ENCODE peak calls at places on chromosome 22, in four cellular contexts. N is transverse colon, W is esophagus squamous epithelium, Z is lung. H is an unnamed sample. For H3K9me3, the result is how much of the 10 kb centered on the place peaks cover.

GRCh38 chr22:20276468-20276867 is 8.3 kb upstream of the RTN4R start:
- DNase-seq in Z (no peak), N (no peak), W (no peak), H (no peak)

GRCh38 chr22:42908082-42908746 is 51.1 kb upstream of the ARFGAP3 start:
- DNase-seq in Z (no peak), N (no peak), W (no peak), H (peak)

GRCh38 chr22:42649261-42650056 is at the start of gene CYB5R3:
- DNase-seq in W (peak), N (peak), Z (peak), H (peak)

GRCh38 chr22:24247011-24247507 is 2.2 kb upstream of the GGT5 start:
- DNase-seq in Z (no peak), W (no peak), N (no peak), H (no peak)

GRCh38 chr22:41512421-41513194 is 31.7 kb downstream of the POLR3H start:
- DNase-seq in Z (no peak), W (no peak), N (no peak), H (no peak)

GRCh38 chr22:44587004-44587793 is 89.2 kb upstream of the RTL6 start:
- DNase-seq in W (no peak), N (no peak), Z (no peak), H (no peak)

GRCh38 chr22:25702046-25702445 is 39.9 kb upstream of the MYO18B start:
- DNase-seq in N (no peak), Z (no peak), W (no peak), H (no peak)

GRCh38 chr22:20299736-20300136 is 20.1 kb downstream of the DGCR6L start:
- DNase-seq in Z (no peak), N (peak), W (no peak), H (no peak)

GRCh38 chr22:19611590-19611989 is 87.4 kb upstream of the CLDN5 start:
- DNase-seq in N (no peak), Z (no peak), W (no peak), H (no peak)

GRCh38 chr22:18974477-18975180 is 38.5 kb upstream of the PRODH start:
- DNase-seq in N (no peak), Z (no peak), W (no peak), H (no peak)

GRCh38 chr22:42632096-42632495 is 8.3 kb downstream of the ATP5MGL start:
- DNase-seq in N (no peak), W (no peak), Z (no peak), H (no peak)

GRCh38 chr22:43528601-43529360 is 117.0 kb downstream of the MPPED1 start:
- DNase-seq in W (no peak), N (no peak), Z (no peak), H (no peak)

GRCh38 chr22:44145544-44145943 is 35.2 kb upstream of the PARVG start:
- DNase-seq in N (no peak), W (no peak), Z (no peak), H (peak)

GRCh38 chr22:36277482-36278291 is 24.8 kb downstream of the APOL1 start:
- DNase-seq in W (no peak), Z (peak), N (peak), H (peak)

GRCh38 chr22:31583861-31584485 is 78.0 kb downstream of the PISD start:
- DNase-seq in W (no peak), N (no peak), Z (no peak), H (no peak)

GRCh38 chr22:24503137-24503850 is 8.2 kb downstream of the UPB1 start:
- DNase-seq in Z (peak), N (peak), W (no peak), H (peak)

GRCh38 chr22:33542153-33542552 is 378.1 kb downstream of the LARGE1 start:
- DNase-seq in Z (no peak), N (no peak), W (no peak), H (peak)

GRCh38 chr22:23714596-23715588 is 24.1 kb downstream of the RGL4 start:
- DNase-seq in W (no peak), Z (no peak), N (no peak), H (no peak)

GRCh38 chr22:21098099-21098671 is 52.4 kb downstream of the LRRC74B start:
- DNase-seq in N (no peak), Z (peak), W (no peak), H (no peak)

GRCh38 chr22:40855104-40855959 is 1.1 kb downstream of the ST13 start:
- DNase-seq in Z (no peak), W (no peak), N (no peak), H (no peak)

GRCh38 chr22:21865041-21865440 is 2.4 kb downstream of the MAPK1 start:
- DNase-seq in N (no peak), Z (peak), W (no peak), H (peak)

GRCh38 chr22:44597616-44598015 is 99.6 kb upstream of the RTL6 start:
- DNase-seq in W (no peak), N (no peak), Z (no peak), H (no peak)

GRCh38 chr22:17569971-17570511 is 6.7 kb downstream of the SLC25A18 start:
- DNase-seq in W (no peak), N (no peak), Z (no peak), H (peak)

GRCh38 chr22:30393885-30394284 is 2.9 kb upstream of the SEC14L2 start:
- DNase-seq in Z (no peak), W (no peak), N (no peak), H (no peak)

GRCh38 chr22:22720201-22720723 is 75.8 kb downstream of the GGTLC2 start:
- DNase-seq in N (peak), W (no peak), Z (no peak), H (no peak)

GRCh38 chr22:36765943-36766450 is 9.9 kb downstream of the IFT27 start:
- DNase-seq in N (no peak), Z (no peak), W (no peak), H (no peak)

GRCh38 chr22:17633217-17633997 is 4.9 kb upstream of the ATP6V1E1 start:
- DNase-seq in W (no peak), Z (no peak), N (no peak), H (no peak)

GRCh38 chr22:20957118-20957690 is 9.9 kb upstream of the AIFM3 start:
- DNase-seq in W (no peak), N (peak), Z (no peak), H (no peak)

GRCh38 chr22:36425977-36426523 is 38.3 kb upstream of the MYH9 start:
- DNase-seq in N (no peak), Z (no peak), W (no peak), H (peak)

GRCh38 chr22:35627267-35628041 is 10.3 kb upstream of the MB start:
- DNase-seq in N (peak), W (no peak), Z (peak), H (peak)

GRCh38 chr22:45329536-45329936 is 19.8 kb downstream of the FAM118A start:
- DNase-seq in Z (no peak), W (no peak), N (no peak), H (peak)

GRCh38 chr22:36433318-36434231 is 45.8 kb upstream of the MYH9 start:
- DNase-seq in N (peak), Z (no peak), W (no peak), H (no peak)

GRCh38 chr22:36027960-36028645 is 521 bp downstream of the RBFOX2 start:
- DNase-seq in Z (peak), W (no peak), N (peak), H (peak)

GRCh38 chr22:24435861-24436351 is 8.5 kb downstream of the ADORA2A start:
- DNase-seq in W (no peak), Z (no peak), N (no peak), H (peak)

GRCh38 chr22:40857309-40857851 is 432 bp downstream of the XPNPEP3 start:
- DNase-seq in Z (no peak), W (no peak), N (no peak), H (no peak)

GRCh38 chr22:20196094-20196840 is 45.4 kb upstream of the CCDC188 start:
- DNase-seq in N (no peak), W (no peak), Z (no peak), H (no peak)

GRCh38 chr22:25780673-25781072 is 38.7 kb downstream of the MYO18B start:
- DNase-seq in N (no peak), Z (no peak), W (no peak), H (no peak)

GRCh38 chr22:44918925-44919392 is 90.8 kb downstream of the PHF21B start:
- DNase-seq in N (no peak), W (no peak), Z (no peak), H (no peak)

GRCh38 chr22:24060375-24060788 is 49.3 kb downstream of the CABIN1 start:
- DNase-seq in N (no peak), W (no peak), Z (no peak), H (no peak)

GRCh38 chr22:50244420-50245213 is at the start of gene TUBGCP6:
- DNase-seq in W (peak), N (peak), Z (peak), H (peak)
- TF ChIP-seq CTCF in W (peak), N (peak), Z (no peak), H (no peak)

GRCh38 chr22:48803171-48803992 is 1024.3 kb downstream of the BRD1 start:
- DNase-seq in Z (no peak), N (no peak), W (no peak), H (no peak)

GRCh38 chr22:48803993-48804810 is 1023.5 kb downstream of the BRD1 start:
- DNase-seq in N (no peak), W (no peak), Z (no peak), H (no peak)

GRCh38 chr22:48806227-48806781 is 1021.4 kb downstream of the BRD1 start:
- DNase-seq in W (no peak), Z (no peak), N (no peak), H (no peak)

GRCh38 chr22:48805516-48805915 is 1022.2 kb downstream of the BRD1 start:
- DNase-seq in Z (no peak), N (no peak), W (no peak), H (no peak)

DNA sequence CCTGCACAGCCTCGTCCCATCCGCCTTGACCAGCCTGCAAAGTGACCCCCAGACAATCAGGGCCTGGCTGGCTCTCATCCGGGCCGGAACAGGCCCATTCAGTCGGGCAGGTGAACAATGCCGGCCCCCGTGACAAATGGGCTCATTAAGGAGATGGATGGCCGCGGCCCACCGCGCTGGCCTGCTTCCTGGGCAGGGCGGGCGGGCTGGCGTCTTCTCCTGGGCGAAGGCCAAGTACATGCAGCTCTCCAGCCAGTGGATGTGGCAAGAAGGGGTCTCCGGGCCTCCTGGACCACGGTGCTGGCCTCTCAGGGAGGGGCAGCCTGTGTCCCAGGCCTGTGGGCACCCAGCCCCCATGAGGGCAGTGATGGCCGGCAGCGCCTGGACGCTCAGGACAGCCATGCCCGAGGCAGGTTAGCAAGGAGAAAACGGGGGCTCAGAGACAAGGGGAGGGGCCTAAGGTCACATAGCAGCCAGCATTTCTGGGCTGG is 1022.8 kb downstream of the BRD1 start:
- DNase-seq in Z (no peak), W (no peak), N (no peak), H (no peak)
- H3K9me3 ChIP-seq in Z (under half), W (under half), N (under half), H (under half)

DNA sequence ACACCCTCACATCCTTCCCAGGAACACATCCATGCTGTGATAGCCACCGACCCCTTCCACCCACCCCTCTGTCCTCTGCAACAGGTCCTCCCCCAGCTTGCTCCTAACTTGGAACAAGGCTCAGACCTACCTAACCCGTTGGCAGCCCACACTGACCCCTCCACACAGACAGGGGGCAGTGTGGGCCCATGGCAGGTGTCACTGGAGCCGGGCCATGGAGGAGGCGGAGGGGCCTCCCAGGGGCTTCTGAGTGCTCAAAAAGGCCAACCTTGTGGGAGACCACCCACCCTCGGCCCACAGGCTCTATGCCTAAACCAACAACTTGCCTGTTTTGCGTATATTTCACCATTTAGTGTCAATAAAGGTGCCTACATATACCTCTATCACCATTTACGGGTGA is 57.0 kb downstream of the CERK start:
- DNase-seq in N (no peak), Z (no peak), W (no peak), H (no peak)
- TF ChIP-seq CTCF in N (peak), Z (no peak), W (peak), H (no peak)

GRCh38 chr22:48335442-48336139 is 1492.1 kb downstream of the BRD1 start:
- DNase-seq in Z (no peak), W (no peak), N (no peak), H (no peak)
- H3K9me3 ChIP-seq in Z (under half), W (under half), N (under half), H (under half)

GRCh38 chr22:39654959-39655579 is 84.5 kb downstream of the CACNA1I start:
- DNase-seq in W (no peak), Z (no peak), N (no peak), H (no peak)
- TF ChIP-seq CTCF in W (no peak), Z (no peak), N (no peak), H (no peak)

GRCh38 chr22:26981520-26981919 is 324.1 kb downstream of the MIAT start:
- DNase-seq in N (peak), W (no peak), Z (no peak), H (no peak)
- H3K9me3 ChIP-seq in N (under half), W (under half), Z (under half), H (under half)

GRCh38 chr22:50189849-50190181 is 4.1 kb downstream of the TRABD start:
- DNase-seq in Z (no peak), W (no peak), N (peak), H (no peak)

GRCh38 chr22:50189184-50189848 is 3.6 kb downstream of the TRABD start:
- DNase-seq in N (peak), Z (no peak), W (no peak), H (peak)

GRCh38 chr22:50192056-50192824 is 6.5 kb downstream of the TRABD start:
- DNase-seq in Z (no peak), N (no peak), W (no peak), H (no peak)

GRCh38 chr22:50191041-50191740 is 5.5 kb downstream of the TRABD start:
- DNase-seq in Z (peak), W (peak), N (peak), H (peak)

GRCh38 chr22:50190182-50190951 is 4.7 kb downstream of the TRABD start:
- DNase-seq in N (peak), W (peak), Z (peak), H (peak)
- TF ChIP-seq CTCF in N (peak), W (peak), Z (no peak), H (peak)

DNA sequence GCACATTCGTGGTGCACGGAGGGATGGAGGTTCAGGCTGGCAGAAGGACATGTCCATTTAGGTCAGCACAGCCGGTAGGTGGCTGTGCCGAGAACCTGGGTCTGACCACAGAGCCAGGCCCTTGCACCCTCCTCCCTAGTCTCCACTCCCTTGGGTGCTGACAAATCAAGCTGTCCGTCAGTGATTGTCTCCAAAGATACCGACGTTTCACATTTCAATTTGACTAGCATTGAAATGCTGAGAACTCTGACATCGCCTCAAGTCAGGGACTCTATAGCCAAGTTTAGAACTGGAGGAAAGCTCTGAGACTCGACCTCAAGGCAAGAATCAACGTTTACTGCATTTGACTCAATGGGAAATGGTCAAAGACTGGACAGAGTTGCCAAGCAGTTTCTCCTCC is 1321.1 kb downstream of the TBC1D22A start:
- DNase-seq in W (no peak), N (no peak), Z (no peak), H (no peak)
- H3K9me3 ChIP-seq in W (under half), N (under half), Z (under half), H (under half)

H was measured in heart left ventricle.